ENCODE peak calls at places on chromosomes 7 and 10, in ten cellular contexts. K, Y, P, D, J, V, O, T, H and A are unnamed samples.

GRCh38 chr10:91955114-91955513 is 31.5 kb downstream of the BTAF1 start:
- DNase-seq in K (no peak), Y (no peak), P (no peak), D (no peak), J (no peak), V (no peak), O (no peak), T (no peak), H (no peak), A (no peak)

GRCh38 chr10:127090135-127090534 is 106.3 kb downstream of the INSYN2A start:
- DNase-seq in K (no peak), Y (no peak), P (no peak), D (no peak), J (no peak), V (no peak), O (no peak), T (peak; percentile 39), H (no peak), A (no peak)

GRCh38 chr7:151384776-151385625 is 24.8 kb downstream of the WDR86 start:
- DNase-seq in K (no peak), Y (peak; percentile 25), P (no peak), D (no peak), J (no peak), V (no peak), O (no peak), T (no peak), H (no peak), A (no peak)

GRCh38 chr7:82631998-82632397 is 188.4 kb upstream of the CACNA2D1 start:
- DNase-seq in K (no peak), Y (no peak), P (peak; percentile 19), D (no peak), J (no peak), V (no peak), O (no peak), T (peak; percentile 71), H (no peak), A (no peak)

GRCh38 chr10:21724020-21724589 is 190.1 kb downstream of the MLLT10 start:
- DNase-seq in K (no peak), Y (no peak), P (peak; percentile 56), D (no peak), J (no peak), V (no peak), O (no peak), T (peak; percentile 53), H (no peak), A (no peak)

GRCh38 chr10:106038246-106038645 is 1126.3 kb downstream of the SORCS1 start:
- DNase-seq in K (no peak), Y (no peak), P (peak; percentile 83), D (no peak), J (no peak), V (no peak), O (no peak), T (no peak), H (no peak), A (no peak)

GRCh38 chr10:131496351-131497052 is 185.0 kb upstream of the TCERG1L start:
- DNase-seq in K (no peak), Y (no peak), P (no peak), D (no peak), J (no peak), V (no peak), O (no peak), T (no peak), H (no peak), A (no peak)

GRCh38 chr7:101817930-101818698 is 688 bp downstream of the CUX1 start:
- DNase-seq in K (no peak), Y (no peak), P (peak; percentile 82), D (no peak), J (no peak), V (no peak), O (no peak), T (no peak), H (no peak), A (no peak)

GRCh38 chr7:155988421-155988820 is 176.2 kb upstream of the SHH start:
- DNase-seq in K (no peak), Y (peak; percentile 4), P (no peak), D (no peak), J (no peak), V (no peak), O (no peak), T (no peak), H (no peak), A (no peak)

GRCh38 chr7:89927762-89928161 is 226.5 kb upstream of the STEAP1 start:
- DNase-seq in K (no peak), Y (no peak), P (no peak), D (no peak), J (no peak), V (no peak), O (no peak), T (no peak), H (no peak), A (no peak)

GRCh38 chr10:62479523-62479922 is 105.4 kb downstream of the ZNF365 start:
- DNase-seq in K (no peak), Y (no peak), P (no peak), D (no peak), J (no peak), V (no peak), O (no peak), T (no peak), H (no peak), A (no peak)

GRCh38 chr7:54841772-54842707 is 83.0 kb upstream of the SEC61G start:
- DNase-seq in K (no peak), Y (peak; percentile 47), P (peak; percentile 52), D (no peak), J (no peak), V (no peak), O (no peak), T (no peak), H (no peak), A (no peak)

GRCh38 chr10:129941199-129942018 is 22.7 kb downstream of the EBF3 start:
- DNase-seq in K (no peak), Y (no peak), P (no peak), D (no peak), J (no peak), V (no peak), O (no peak), T (no peak), H (no peak), A (no peak)

GRCh38 chr10:129800-130199 is 5.5 kb upstream of the ZMYND11 start:
- DNase-seq in K (no peak), Y (no peak), P (no peak), D (no peak), J (no peak), V (no peak), O (no peak), T (no peak), H (no peak), A (no peak)

GRCh38 chr10:124308351-124308645 is 110.4 kb downstream of the OAT start:
- DNase-seq in K (no peak), Y (no peak), P (no peak), D (no peak), J (no peak), V (no peak), O (no peak), T (no peak), H (no peak), A (no peak)

GRCh38 chr10:73771722-73772279 is 10.0 kb upstream of the CHCHD1 start:
- DNase-seq in K (peak; percentile 29), Y (peak; percentile 62), P (peak; percentile 82), D (peak; percentile 91), J (peak; percentile 65), V (peak; percentile 62), O (peak; percentile 77), T (peak; percentile 4), H (peak; percentile 86), A (no peak)

GRCh38 chr10:93926613-93927012 is 32.8 kb downstream of the SLC35G1 start:
- DNase-seq in K (no peak), Y (no peak), P (no peak), D (no peak), J (no peak), V (no peak), O (no peak), T (no peak), H (no peak), A (no peak)